ENCODE peak calls at places on chromosomes 12 and 14, in five cellular contexts. U is Caco-2, I is thoracic aorta, J is endodermal cell, M is mammary epithelial cell. E is an unnamed sample.

GRCh38 chr12:71849109-71849851 is 9.7 kb downstream of the TBC1D15 start:
- DNase-seq in U (no peak), I (no peak), J (no peak), M (no peak), E (no peak)

GRCh38 chr12:2640709-2641108 is 154.1 kb upstream of the FKBP4 start:
- DNase-seq in U (no peak), I (peak; percentile 79), J (peak; percentile 84), M (peak; percentile 91), E (no peak)

GRCh38 chr12:130487636-130488035 is 149.9 kb downstream of the PIWIL1 start:
- DNase-seq in U (no peak), I (no peak), J (no peak), M (no peak), E (no peak)

GRCh38 chr12:24854908-24855307 is 94.0 kb downstream of the BCAT1 start:
- DNase-seq in U (no peak), I (no peak), J (no peak), M (no peak), E (no peak)

GRCh38 chr12:121293603-121294002 is 2.9 kb downstream of the CAMKK2 start:
- DNase-seq in U (no peak), I (no peak), J (no peak), M (no peak), E (no peak)

GRCh38 chr14:63470877-63471565 is 72.2 kb downstream of the PPP2R5E start:
- DNase-seq in U (no peak), I (no peak), J (no peak), M (peak; percentile 84), E (no peak)

GRCh38 chr12:12661086-12661485 is 34.9 kb downstream of the GPR19 start:
- DNase-seq in U (no peak), I (no peak), J (no peak), M (peak; percentile 46), E (peak; percentile 98)

GRCh38 chr12:107396991-107397390 is 288.6 kb upstream of the PWP1 start:
- DNase-seq in U (no peak), I (no peak), J (no peak), M (peak; percentile 68), E (no peak)

GRCh38 chr14:65224799-65225198 is 122.5 kb upstream of the MAX start:
- DNase-seq in U (no peak), I (no peak), J (no peak), M (no peak), E (no peak)

GRCh38 chr14:95026851-95027463 is 130.4 kb downstream of the DICER1 start:
- DNase-seq in U (no peak), I (no peak), J (no peak), M (no peak), E (no peak)

GRCh38 chr12:72000969-72001648 is 62.5 kb downstream of the TPH2 start:
- DNase-seq in U (no peak), I (no peak), J (no peak), M (no peak), E (no peak)

GRCh38 chr14:34078117-34078743 is 127.4 kb upstream of the EGLN3 start:
- DNase-seq in U (peak; percentile 14), I (no peak), J (peak; percentile 73), M (no peak), E (no peak)

GRCh38 chr12:45568808-45569207 is 160.7 kb upstream of the ARID2 start:
- DNase-seq in U (no peak), I (no peak), J (no peak), M (no peak), E (no peak)

GRCh38 chr12:109278912-109279311 is 30.2 kb downstream of the FOXN4 start:
- DNase-seq in U (no peak), I (no peak), J (no peak), M (no peak), E (no peak)

GRCh38 chr12:56282030-56282429 is 15.3 kb downstream of the COQ10A start:
- DNase-seq in U (no peak), I (no peak), J (no peak), M (no peak), E (no peak)

GRCh38 chr12:63915105-63915830 is 70.8 kb downstream of the SRGAP1 start:
- DNase-seq in U (no peak), I (no peak), J (no peak), M (peak; percentile 52), E (peak; percentile 58)

GRCh38 chr12:100141666-100141997 is 1.0 kb downstream of the BLTP3B start:
- DNase-seq in U (no peak), I (no peak), J (no peak), M (peak; percentile 88), E (no peak)

GRCh38 chr12:4282103-4282891 is 8.7 kb downstream of the CCND2 start:
- DNase-seq in U (no peak), I (no peak), J (peak; percentile 50), M (no peak), E (no peak)
- H3K4me1 ChIP-seq in U (peaks cover 20% of the 10 kb centered on the region), I (peaks cover 65% of the 10 kb centered on the region), J (peaks cover 19% of the 10 kb centered on the region), M (peaks cover 16% of the 10 kb centered on the region), E (peaks cover under 1% of the 10 kb centered on the region)

DNA sequence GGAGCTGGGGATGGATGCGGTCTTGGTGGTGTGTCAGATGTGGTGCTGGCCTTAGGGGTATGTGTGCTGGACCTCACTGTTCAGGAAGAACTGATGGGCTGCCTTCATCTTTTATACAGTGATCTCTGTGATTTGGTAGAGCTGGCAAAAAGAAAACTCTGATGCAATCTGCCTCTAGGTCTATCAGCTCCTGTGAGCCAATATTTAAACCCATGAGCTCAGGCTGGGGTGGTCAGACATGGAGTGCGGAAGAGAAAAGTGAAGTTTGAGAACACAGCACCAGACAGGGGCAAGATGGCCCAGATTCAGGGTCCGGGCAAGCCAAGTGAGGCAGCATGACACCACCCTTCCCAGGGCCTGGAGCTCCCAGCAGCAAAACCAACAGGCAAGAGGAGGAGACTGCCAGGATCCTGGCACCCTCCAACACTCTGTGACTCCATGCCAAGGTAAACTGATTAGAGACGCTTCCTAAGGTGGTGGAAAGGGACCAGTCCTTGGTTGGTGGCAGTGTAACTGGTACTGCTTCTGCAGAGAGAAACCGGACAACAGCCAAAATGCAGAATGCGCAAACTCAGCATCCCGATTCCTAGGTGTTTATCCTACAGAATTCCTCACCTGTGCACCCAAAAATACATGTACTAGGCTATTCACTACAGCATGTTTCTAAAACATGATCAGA is 82.3 kb downstream of the CHGA start:
- DNase-seq in U (no peak), I (no peak), J (no peak), M (no peak), E (no peak)
- H3K4me1 ChIP-seq in U (peaks cover 3% of the 10 kb centered on the region), I (peaks cover 47% of the 10 kb centered on the region), J (peaks cover under 1% of the 10 kb centered on the region), M (peaks cover 34% of the 10 kb centered on the region), E (no peaks in the 10 kb centered on the region)

GRCh38 chr14:89265229-89265628 is 151.8 kb downstream of the FOXN3 start:
- DNase-seq in U (no peak), I (no peak), J (no peak), M (no peak), E (no peak)

GRCh38 chr14:89260898-89261297 is 156.1 kb downstream of the FOXN3 start:
- DNase-seq in U (no peak), I (no peak), J (no peak), M (no peak), E (no peak)

GRCh38 chr14:89264196-89264800 is 152.7 kb downstream of the FOXN3 start:
- DNase-seq in U (no peak), I (no peak), J (no peak), M (no peak), E (no peak)

GRCh38 chr14:89259951-89260350 is 157.1 kb downstream of the FOXN3 start:
- DNase-seq in U (no peak), I (no peak), J (no peak), M (no peak), E (no peak)

GRCh38 chr14:89262041-89262440 is 155.0 kb downstream of the FOXN3 start:
- DNase-seq in U (no peak), I (no peak), J (no peak), M (no peak), E (no peak)
- H3K4me1 ChIP-seq in U (no peaks in the 10 kb centered on the region), I (peaks cover 67% of the 10 kb centered on the region), J (peaks cover 7% of the 10 kb centered on the region), M (no peaks in the 10 kb centered on the region), E (no peaks in the 10 kb centered on the region)

DNA sequence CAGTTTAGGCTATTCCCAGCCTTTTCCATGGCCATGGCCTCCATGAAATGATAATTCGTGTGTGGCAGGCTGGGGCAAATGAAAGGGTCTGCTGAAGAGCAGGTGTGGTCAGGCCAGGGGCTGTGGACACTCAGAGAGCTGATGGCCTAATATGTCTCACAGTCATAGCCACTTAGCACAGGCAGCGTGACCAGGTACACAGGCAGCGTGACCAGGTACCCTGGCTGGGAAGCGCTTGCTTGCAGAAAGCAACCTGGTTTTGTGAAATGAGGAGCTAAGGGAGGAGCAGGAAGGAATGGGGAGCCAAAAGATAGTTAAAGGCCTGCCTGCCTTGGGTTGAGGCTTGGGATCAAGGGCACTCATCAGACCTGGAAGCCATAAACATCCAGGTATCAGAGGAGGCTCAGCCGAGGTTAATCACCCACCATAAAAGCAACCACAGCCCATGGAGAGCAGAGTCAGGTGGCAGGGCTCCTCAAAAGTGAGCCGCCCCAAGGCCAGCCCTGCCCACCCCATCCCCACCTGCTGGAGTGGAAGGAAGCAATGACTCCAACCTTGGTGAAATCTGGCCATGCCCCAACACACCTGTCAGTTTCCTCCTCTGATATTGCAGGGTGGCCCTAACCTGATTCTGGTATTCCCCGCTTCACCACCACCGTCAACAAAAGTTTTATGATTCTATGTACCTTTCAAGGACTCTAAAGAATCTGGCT is 8.0 kb upstream of the KRT8 start:
- DNase-seq in U (peak; percentile 70), I (no peak), J (peak; percentile 44), M (no peak), E (no peak)
- H3K4me1 ChIP-seq in U (peaks cover 74% of the 10 kb centered on the region), I (no peaks in the 10 kb centered on the region), J (peaks cover 4% of the 10 kb centered on the region), M (peaks cover 20% of the 10 kb centered on the region), E (peaks cover 15% of the 10 kb centered on the region)

DNA sequence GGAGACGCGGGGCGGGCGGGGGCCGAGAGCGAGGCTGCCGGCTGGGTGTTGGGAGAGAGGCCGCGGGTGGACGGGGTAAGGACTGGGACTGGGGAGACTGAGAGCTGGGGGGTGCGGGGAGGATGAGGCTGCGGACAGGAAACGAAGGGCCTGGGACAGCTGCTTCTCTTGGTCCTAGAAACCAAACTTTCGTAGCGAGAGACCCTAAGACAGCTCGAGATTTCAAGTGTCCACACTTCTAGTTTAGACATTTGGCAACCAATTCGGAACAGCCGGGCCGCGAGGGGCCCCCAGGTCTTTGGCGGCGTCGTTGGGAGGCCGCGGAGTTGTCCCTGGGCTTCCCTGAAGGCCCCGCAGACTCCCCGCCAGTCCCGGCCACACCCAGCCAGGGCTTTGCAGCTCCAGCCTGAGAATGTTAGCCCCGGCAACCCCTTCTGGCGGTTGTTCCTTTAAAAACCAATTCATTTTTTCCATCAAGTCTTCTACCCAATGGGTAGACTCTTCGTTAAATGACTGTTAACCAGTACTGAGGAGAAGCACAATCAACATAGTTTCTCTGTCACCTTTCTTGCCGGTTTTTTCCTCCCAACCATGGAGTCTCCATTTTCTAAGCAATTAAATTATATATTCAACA is 11.5 kb downstream of the NKX2-1 start:
- DNase-seq in U (no peak), I (no peak), J (peak; percentile 80), M (no peak), E (no peak)
- H3K4me1 ChIP-seq in U (peaks cover 13% of the 10 kb centered on the region), I (peaks cover 9% of the 10 kb centered on the region), J (peaks cover 11% of the 10 kb centered on the region), M (no peaks in the 10 kb centered on the region), E (peaks cover 41% of the 10 kb centered on the region)